ENCODE peak calls at places on chromosomes 7 and 10, in four cellular contexts. One of them, this sample, is unnamed.

GRCh38 chr10:93478873-93479272 is 3.3 kb downstream of the MYOF start:
- DNase-seq in GM12878: no peak
- DNase-seq in HepG2: no peak
- DNase-seq in K562: no peak
- DNase-seq in this sample: no peak

GRCh38 chr7:135160098-135160857 is 10.2 kb downstream of the CYREN start:
- DNase-seq in GM12878: no peak
- DNase-seq in HepG2: no peak
- DNase-seq in K562: peak
- DNase-seq in this sample: no peak

GRCh38 chr10:33122014-33122788 is 164.2 kb upstream of the ITGB1 start:
- DNase-seq in K562: no peak
- DNase-seq in HepG2: no peak
- DNase-seq in GM12878: no peak
- DNase-seq in this sample: no peak

GRCh38 chr7:112866424-112866823 is 76.2 kb upstream of the TMEM168 start:
- DNase-seq in K562: no peak
- DNase-seq in HepG2: no peak
- DNase-seq in GM12878: peak
- DNase-seq in this sample: no peak

GRCh38 chr7:916291-916941 is 38.1 kb downstream of the ADAP1 start:
- DNase-seq in HepG2: no peak
- DNase-seq in K562: no peak
- DNase-seq in GM12878: no peak
- DNase-seq in this sample: no peak

GRCh38 chr10:130412317-130412716 is 276.1 kb downstream of the GLRX3 start:
- DNase-seq in K562: no peak
- DNase-seq in HepG2: no peak
- DNase-seq in GM12878: no peak
- DNase-seq in this sample: no peak

GRCh38 chr7:143396625-143397556 is 11.8 kb downstream of the EPHA1 start:
- DNase-seq in HepG2: no peak
- DNase-seq in K562: no peak
- DNase-seq in GM12878: no peak
- DNase-seq in this sample: no peak

GRCh38 chr10:92997620-92998019 is 63.0 kb upstream of the CYP26C1 start:
- DNase-seq in HepG2: no peak
- DNase-seq in K562: no peak
- DNase-seq in GM12878: no peak
- DNase-seq in this sample: no peak

GRCh38 chr7:128231021-128231420 is 10.1 kb upstream of the LEP start:
- DNase-seq in GM12878: no peak
- DNase-seq in K562: no peak
- DNase-seq in HepG2: no peak
- DNase-seq in this sample: no peak

GRCh38 chr7:79454325-79454960 is 976 bp upstream of the MAGI2 start:
- DNase-seq in K562: no peak
- DNase-seq in HepG2: no peak
- DNase-seq in GM12878: no peak
- DNase-seq in this sample: peak

GRCh38 chr10:110269641-110270318 is 34.9 kb downstream of the SMNDC1 start:
- DNase-seq in GM12878: no peak
- DNase-seq in K562: no peak
- DNase-seq in HepG2: peak
- DNase-seq in this sample: no peak

GRCh38 chr7:105649727-105650381 is 68.6 kb upstream of the EFCAB10 start:
- DNase-seq in HepG2: no peak
- DNase-seq in K562: no peak
- DNase-seq in GM12878: no peak
- DNase-seq in this sample: no peak

GRCh38 chr7:105270117-105270516 is 118.6 kb downstream of the SRPK2 start:
- DNase-seq in K562: no peak
- DNase-seq in GM12878: no peak
- DNase-seq in HepG2: no peak
- DNase-seq in this sample: peak

GRCh38 chr10:1754506-1755177 is 17.3 kb upstream of the ADARB2 start:
- DNase-seq in K562: no peak
- DNase-seq in HepG2: no peak
- DNase-seq in GM12878: no peak
- DNase-seq in this sample: peak

GRCh38 chr7:90841759-90842429 is 245.8 kb downstream of the CDK14 start:
- DNase-seq in HepG2: no peak
- DNase-seq in GM12878: no peak
- DNase-seq in K562: no peak
- DNase-seq in this sample: no peak

GRCh38 chr10:119542990-119543813 is 683 bp upstream of the RGS10 start:
- DNase-seq in K562: peak
- DNase-seq in HepG2: peak
- DNase-seq in GM12878: no peak
- DNase-seq in this sample: peak

GRCh38 chr7:69213882-69214281 is 384.4 kb upstream of the AUTS2 start:
- DNase-seq in K562: no peak
- DNase-seq in HepG2: no peak
- DNase-seq in GM12878: no peak
- DNase-seq in this sample: no peak

GRCh38 chr7:69208848-69209247 is 389.4 kb upstream of the AUTS2 start:
- DNase-seq in HepG2: no peak
- DNase-seq in GM12878: peak
- DNase-seq in K562: no peak
- DNase-seq in this sample: no peak

GRCh38 chr7:69211336-69211735 is 386.9 kb upstream of the AUTS2 start:
- DNase-seq in K562: no peak
- DNase-seq in GM12878: no peak
- DNase-seq in HepG2: no peak
- DNase-seq in this sample: no peak

DNA sequence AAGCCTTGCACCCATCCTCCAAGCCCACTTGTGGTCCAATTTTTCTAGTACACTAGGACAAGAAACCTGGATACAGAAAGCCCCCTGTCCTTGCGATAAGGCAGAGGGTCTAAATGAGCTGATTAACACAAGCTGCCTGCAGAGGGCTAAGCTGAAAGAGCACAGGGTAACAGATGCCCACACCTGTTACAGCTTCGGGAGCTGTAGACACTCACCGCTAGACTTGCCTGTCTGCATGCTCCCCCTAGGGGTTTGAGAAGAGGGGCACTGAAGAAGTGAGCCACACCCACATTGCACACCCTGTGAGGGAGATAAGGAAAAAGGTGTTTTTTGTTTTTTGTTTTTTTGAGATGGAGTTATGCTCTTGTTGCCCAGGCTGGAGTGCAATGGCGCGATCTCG is 386.5 kb upstream of the AUTS2 start:
- DNase-seq in HepG2: no peak
- DNase-seq in K562: peak
- DNase-seq in GM12878: no peak
- DNase-seq in this sample: peak
- TF ChIP-seq TCF7 in HepG2: no peak
- TF ChIP-seq TCF7 in K562: no peak
- TF ChIP-seq TCF7 in GM12878: no peak
- TF ChIP-seq TCF7 in this sample: no peak

DNA sequence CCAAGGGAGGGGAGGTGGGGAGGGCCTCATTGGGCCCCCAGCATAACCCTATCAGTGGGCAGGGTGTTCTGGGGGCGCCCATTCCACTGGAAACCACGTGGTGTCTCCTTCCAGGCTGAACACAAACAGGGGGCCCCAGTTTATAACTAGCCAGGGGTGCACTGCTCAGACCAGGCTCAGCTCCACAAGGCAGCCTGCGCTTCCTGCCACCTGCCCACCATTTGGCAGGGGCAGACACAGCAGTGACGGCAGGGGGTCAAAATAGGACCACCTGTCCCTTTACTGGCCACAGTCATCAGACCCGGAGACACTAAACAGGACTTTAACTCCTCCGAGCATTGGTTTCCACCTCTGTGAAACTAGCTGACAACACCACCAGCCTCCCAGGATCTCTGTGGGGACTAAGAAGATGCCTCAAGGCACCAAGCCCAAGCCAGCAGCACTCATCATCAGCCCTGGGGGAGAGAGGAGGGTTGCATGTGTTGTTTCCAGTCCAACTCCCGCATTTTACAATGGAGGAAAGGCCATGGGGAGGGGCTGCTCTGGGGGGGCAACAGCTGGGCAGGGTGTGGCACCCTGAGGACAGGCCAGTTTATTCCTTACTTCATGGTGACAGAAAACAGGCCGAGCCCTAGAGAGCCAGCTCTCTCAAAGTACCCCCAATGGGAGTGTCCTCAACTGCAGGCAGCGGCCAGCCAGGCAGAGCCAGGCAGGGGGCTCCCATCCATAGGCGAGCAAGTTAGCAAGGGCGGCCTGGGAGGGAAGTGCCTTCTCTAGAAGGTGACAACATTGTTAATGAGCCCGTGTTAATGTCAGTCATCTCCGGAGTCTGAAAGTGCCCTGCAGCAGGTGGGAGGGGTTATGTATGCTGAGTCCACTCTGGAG is 127.6 kb downstream of the TNS3 start:
- DNase-seq in K562: no peak
- DNase-seq in HepG2: no peak
- DNase-seq in GM12878: no peak
- DNase-seq in this sample: no peak
- TF ChIP-seq ETV6 in K562: no peak
- TF ChIP-seq ETV6 in HepG2: no peak
- TF ChIP-seq ETV6 in GM12878: no peak
- TF ChIP-seq ETV6 in this sample: no peak

GRCh38 chr7:129480674-129481363 is 21.5 kb upstream of the SMKR1 start:
- DNase-seq in GM12878: no peak
- DNase-seq in HepG2: no peak
- DNase-seq in K562: no peak
- DNase-seq in this sample: no peak

GRCh38 chr7:129482781-129483180 is 19.6 kb upstream of the SMKR1 start:
- DNase-seq in HepG2: no peak
- DNase-seq in K562: no peak
- DNase-seq in GM12878: no peak
- DNase-seq in this sample: no peak

GRCh38 chr7:129479831-129480230 is 22.5 kb upstream of the SMKR1 start:
- DNase-seq in K562: no peak
- DNase-seq in HepG2: no peak
- DNase-seq in GM12878: no peak
- DNase-seq in this sample: no peak
- TF ChIP-seq CBFB in K562: no peak
- TF ChIP-seq CBFB in HepG2: no peak
- TF ChIP-seq CBFB in GM12878: no peak
- TF ChIP-seq CBFB in this sample: no peak

DNA sequence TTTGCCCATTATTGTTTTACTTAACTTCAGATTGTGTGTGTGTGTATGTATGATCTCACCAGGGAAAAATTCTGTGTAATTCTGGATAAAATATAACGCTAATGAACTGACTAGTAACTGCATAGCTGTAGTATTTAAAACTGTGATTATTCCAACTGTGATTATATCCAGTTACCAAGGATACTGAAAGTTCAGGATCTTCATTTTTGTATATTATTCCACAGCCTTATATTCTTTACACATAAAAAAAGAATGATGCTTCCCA is 2.9 kb downstream of the TWIST1 start:
- DNase-seq in GM12878: no peak
- DNase-seq in K562: no peak
- DNase-seq in HepG2: no peak
- DNase-seq in this sample: no peak
- TF ChIP-seq TCF7 in GM12878: no peak
- TF ChIP-seq TCF7 in K562: no peak
- TF ChIP-seq TCF7 in HepG2: no peak
- TF ChIP-seq TCF7 in this sample: no peak

GRCh38 chr10:84117683-84118394 is 21.5 kb upstream of the GHITM start:
- DNase-seq in HepG2: no peak
- DNase-seq in GM12878: no peak
- DNase-seq in K562: no peak
- DNase-seq in this sample: no peak
- TF ChIP-seq ETV6 in HepG2: no peak
- TF ChIP-seq ETV6 in GM12878: no peak
- TF ChIP-seq ETV6 in K562: no peak
- TF ChIP-seq ETV6 in this sample: no peak

DNA sequence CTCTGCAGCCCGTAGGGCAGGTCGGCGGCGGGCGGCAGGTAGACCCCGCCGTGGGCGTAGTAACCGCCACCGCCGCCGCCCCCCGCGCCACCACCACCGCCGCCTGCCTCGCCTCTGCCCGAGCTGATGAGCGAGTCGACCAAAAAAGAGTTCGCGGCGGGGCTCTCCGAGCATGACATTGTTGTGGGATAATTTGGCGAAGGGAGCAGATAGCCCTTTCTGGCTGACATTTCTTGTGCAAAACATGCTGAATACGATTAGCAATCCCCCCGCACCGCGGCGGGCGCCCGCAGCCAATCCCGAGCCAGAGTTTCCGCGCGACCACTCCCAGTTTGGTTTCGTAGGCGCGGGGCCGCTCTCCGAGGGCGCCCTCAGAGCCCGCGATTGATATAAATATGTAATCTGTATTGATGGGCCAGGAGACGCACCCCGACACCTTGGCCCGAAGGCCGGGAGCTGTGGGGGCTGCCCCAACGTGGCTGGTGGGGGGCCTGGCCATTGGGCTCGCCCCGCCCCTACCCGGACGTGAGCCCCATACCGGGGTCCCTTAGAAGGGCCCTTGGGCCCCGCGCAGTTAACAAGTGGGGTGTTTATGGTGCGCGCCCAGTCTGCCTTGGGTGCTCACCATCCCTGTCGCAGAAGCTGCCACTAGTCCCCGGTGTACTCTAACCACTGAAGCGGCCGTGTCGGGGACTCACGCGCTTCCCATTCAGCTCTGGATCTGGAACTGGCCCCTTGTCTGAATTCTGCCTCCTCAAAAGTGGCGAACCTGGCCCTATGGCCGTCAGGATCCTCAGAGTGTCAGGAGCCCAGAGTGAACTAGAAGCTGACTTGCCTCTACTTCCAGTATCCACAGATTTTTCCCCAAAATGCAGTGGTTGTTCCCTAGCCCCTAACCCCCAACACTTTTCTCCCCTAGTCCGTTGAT is at the start of gene HOXA10:
- DNase-seq in GM12878: no peak
- DNase-seq in K562: no peak
- DNase-seq in HepG2: no peak
- DNase-seq in this sample: no peak
- TF ChIP-seq CBFB in GM12878: no peak
- TF ChIP-seq CBFB in K562: no peak
- TF ChIP-seq CBFB in HepG2: no peak
- TF ChIP-seq CBFB in this sample: no peak

DNA sequence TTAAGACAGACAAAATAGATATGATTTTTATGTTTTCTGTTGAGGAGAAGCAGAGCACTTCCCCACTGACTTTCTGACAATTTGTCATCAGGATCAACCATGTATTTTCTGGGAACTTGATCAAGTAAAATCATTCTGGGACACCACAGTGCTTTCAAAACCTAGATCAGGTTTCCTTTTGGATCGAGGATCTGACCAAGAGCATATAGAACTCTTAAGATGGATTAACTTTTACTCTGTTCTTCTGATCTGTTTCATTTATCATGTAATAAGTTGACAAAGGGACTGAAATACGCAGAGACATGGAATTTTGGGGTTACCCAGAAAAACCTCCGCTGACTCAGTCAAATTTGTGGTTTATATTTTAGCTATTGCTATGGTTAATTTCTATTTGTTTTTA is 136.0 kb upstream of the WNT16 start:
- DNase-seq in K562: no peak
- DNase-seq in GM12878: no peak
- DNase-seq in HepG2: no peak
- DNase-seq in this sample: no peak
- TF ChIP-seq TCF7 in K562: no peak
- TF ChIP-seq TCF7 in GM12878: no peak
- TF ChIP-seq TCF7 in HepG2: no peak
- TF ChIP-seq TCF7 in this sample: no peak

GRCh38 chr10:104318810-104319684 is 19.2 kb downstream of the ITPRIP start:
- DNase-seq in K562: no peak
- DNase-seq in HepG2: no peak
- DNase-seq in GM12878: no peak
- DNase-seq in this sample: no peak
- TF ChIP-seq ETV6 in K562: no peak
- TF ChIP-seq ETV6 in HepG2: no peak
- TF ChIP-seq ETV6 in GM12878: no peak
- TF ChIP-seq ETV6 in this sample: no peak